ENCODE peak calls at places on chromosomes 13 and 19, in four cellular contexts. S is fibroblast of lung, K is K562, C is mammary epithelial cell. J is an unnamed sample.
A peak's percentile ranks its signal among the peaks of the same experiment; 100 is the strongest.

GRCh38 chr13:110015253-110015652 is 228.9 kb upstream of the IRS2 start:
- DNase-seq in S (peak; percentile 55), K (no peak), C (peak; percentile 56), J (peak; percentile 87)

GRCh38 chr13:105365831-105366230 is 1169.6 kb downstream of the EFNB2 start:
- DNase-seq in S (no peak), K (no peak), C (peak; percentile 17), J (peak; percentile 37)

GRCh38 chr13:32164622-32165268 is 133.2 kb downstream of the FRY start:
- DNase-seq in S (peak; percentile 80), K (peak; percentile 75), C (no peak), J (peak; percentile 40)

GRCh38 chr13:87355451-87355850 is 315.7 kb upstream of the SLITRK5 start:
- DNase-seq in S (no peak), K (no peak), C (no peak), J (peak; percentile 26)

GRCh38 chr19:14772467-14772866 is 5.9 kb downstream of the ADGRE2 start:
- DNase-seq in S (no peak), K (no peak), C (no peak), J (no peak)

GRCh38 chr19:5990289-5990797 is 12.4 kb upstream of the RANBP3 start:
- DNase-seq in S (no peak), K (peak; percentile 68), C (no peak), J (no peak)

GRCh38 chr13:68168448-68168847 is 938.3 kb upstream of the PCDH9 start:
- DNase-seq in S (no peak), K (no peak), C (no peak), J (peak; percentile 25)

GRCh38 chr13:39405107-39405506 is 197.9 kb downstream of the LHFPL6 start:
- DNase-seq in S (peak; percentile 17), K (no peak), C (no peak), J (no peak)

GRCh38 chr13:112892759-112893569 is 76.0 kb upstream of the MCF2L start:
- DNase-seq in S (no peak), K (no peak), C (no peak), J (no peak)

GRCh38 chr19:55462722-55463121 is 1.3 kb upstream of the ISOC2 start:
- DNase-seq in S (no peak), K (no peak), C (no peak), J (no peak)

GRCh38 chr19:55465460-55466245 is 1.1 kb upstream of the C19orf85 start:
- DNase-seq in S (no peak), K (no peak), C (no peak), J (no peak)

GRCh38 chr19:55464669-55465068 is at the start of gene C19orf85:
- DNase-seq in S (no peak), K (no peak), C (no peak), J (no peak)

GRCh38 chr19:55463583-55464031 is 944 bp downstream of the C19orf85 start:
- DNase-seq in S (no peak), K (no peak), C (no peak), J (no peak)

GRCh38 chr19:55464039-55464668 is 397 bp downstream of the C19orf85 start:
- DNase-seq in S (no peak), K (no peak), C (no peak), J (no peak)
- H3K4me3 ChIP-seq in S (no peak overlapping the region), K (no peak overlapping the region), C (no peak overlapping the region), J (no peak overlapping the region)

DNA sequence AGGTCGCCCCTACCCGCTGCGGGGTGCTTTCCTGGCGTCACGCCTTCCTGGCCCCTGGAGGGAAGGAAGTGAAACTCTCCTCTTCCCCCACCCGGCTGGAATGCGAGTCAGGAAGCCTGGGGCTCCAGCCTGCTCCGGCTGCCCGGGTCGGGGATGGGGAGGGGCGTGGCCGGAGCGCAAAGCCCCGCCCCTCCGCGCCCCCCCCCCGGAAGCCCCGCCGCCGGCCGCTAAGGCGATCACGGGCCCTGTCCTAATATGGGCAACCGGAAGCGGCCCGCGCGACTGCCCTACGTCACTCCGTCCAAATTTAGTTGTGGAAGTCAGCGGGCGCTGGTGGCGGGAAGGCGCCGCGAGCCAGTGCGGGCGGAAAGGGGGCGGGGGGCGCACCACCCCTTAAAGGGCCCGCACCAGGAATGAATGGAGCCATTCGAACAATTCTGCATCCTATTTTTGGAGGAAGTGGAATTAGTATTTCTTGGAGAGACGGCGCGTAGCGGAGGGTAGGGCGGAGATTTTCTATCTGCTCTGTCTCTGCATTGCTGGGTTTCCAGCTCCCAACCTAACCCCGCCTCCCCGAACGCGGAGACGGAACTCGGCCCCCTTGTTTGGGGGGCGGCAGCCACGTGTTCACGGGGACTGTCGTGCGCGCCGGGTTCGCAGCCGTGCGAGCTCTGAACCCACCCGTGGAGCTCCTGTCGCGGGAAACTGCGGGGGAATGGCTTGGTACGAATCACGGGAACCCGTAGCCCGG is 1.6 kb downstream of the IER2 start:
- DNase-seq in S (peak; percentile 98), K (peak; percentile 98), C (peak; percentile 95), J (peak; percentile 84)
- TF ChIP-seq CTCF in S (peak; percentile 20), K (no peak), C (no peak), J (peak; percentile 38)

DNA sequence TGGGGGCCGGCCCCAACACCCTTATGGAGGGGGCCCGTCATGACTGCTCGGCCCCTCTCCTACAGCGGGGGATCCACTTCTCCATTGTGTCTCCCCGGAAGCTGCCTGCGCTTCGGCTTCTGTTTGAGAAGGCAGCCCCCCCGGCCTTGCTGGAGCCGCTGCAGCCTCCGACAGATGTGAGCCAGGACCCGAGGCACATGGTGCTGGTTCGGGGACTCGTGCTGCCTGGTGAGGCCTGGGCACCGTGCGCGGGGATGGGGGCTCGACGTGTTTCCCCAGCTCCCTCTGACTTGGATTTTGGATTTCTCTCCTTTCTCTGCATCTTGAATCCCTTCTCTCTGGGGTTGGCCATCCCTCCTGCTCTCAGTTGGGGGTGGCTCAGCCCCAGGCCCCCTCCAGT is 11.6 kb downstream of the MED25 start:
- DNase-seq in S (no peak), K (no peak), C (no peak), J (no peak)
- H3K36me3 ChIP-seq in S (peaks cover 18% of the 10 kb centered on the region), K (peaks cover 79% of the 10 kb centered on the region), C (no peaks in the 10 kb centered on the region), J (peaks cover 28% of the 10 kb centered on the region)

DNA sequence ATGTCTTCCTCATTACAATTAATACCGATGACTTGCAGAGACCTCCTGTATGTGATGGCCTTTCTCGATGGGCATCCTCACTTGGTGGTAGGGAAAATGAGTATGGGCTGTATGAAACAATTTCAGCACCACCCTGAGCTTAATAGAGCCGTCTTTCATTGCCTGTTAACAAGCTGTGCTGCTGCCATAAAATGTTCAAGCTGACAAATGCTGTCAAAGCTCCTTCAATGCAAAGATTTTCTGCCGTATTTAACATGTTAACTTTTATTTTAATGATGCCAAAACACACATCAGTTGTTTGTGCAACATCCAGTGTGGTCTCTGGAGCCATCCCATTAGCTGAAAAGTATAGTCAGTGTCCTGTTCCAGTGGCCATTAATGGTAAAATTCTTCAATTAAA is 110.1 kb downstream of the GPC6 start:
- DNase-seq in S (no peak), K (no peak), C (no peak), J (no peak)
- H3K4me3 ChIP-seq in S (no peak overlapping the region), K (no peak overlapping the region), C (no peak overlapping the region), J (no peak overlapping the region)

DNA sequence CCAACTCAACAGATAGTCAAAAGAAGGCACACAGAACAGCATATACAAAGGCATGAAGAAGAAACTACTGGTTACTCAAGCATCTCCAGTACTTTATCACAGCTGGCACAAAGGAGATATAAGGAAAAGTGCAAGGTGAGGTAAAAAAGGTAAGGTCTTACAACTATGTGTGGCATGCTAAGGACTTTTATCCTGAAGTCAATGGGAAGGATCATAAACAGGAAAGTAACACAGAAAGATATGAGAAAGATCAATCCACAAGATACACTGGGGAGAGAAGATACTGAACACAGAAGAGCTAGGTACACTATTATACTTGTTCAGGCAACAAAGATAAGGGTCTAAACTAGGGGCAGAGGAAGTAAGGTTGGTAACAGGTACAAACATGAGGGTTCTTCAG is 5.9 kb downstream of the KPNA3 start:
- DNase-seq in S (no peak), K (no peak), C (no peak), J (no peak)
- TF ChIP-seq CTCF in S (no peak), K (no peak), C (no peak), J (no peak)

DNA sequence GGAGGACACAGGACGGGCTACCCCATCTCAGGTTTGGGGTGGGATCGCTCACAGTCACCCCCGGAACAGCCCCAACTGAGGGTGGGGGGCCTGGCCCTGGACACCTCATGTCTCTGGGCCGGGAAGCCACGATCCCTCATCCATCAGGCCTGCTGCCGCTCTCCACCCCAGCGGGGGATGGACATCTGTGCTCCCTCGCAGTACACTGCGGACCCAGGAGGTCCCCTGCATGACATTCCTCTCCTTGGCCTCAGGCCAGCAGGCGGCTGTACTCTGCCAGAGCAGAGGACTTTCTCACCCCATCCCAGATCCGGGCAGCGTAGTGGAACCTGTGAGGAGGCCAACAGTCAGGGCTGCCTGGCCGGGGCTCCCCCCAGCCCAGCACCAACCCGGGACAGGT is 15.5 kb downstream of the IRGC start:
- DNase-seq in S (no peak), K (no peak), C (no peak), J (no peak)
- H3K36me3 ChIP-seq in S (peaks cover 23% of the 10 kb centered on the region), K (peaks cover 74% of the 10 kb centered on the region), C (peaks cover 35% of the 10 kb centered on the region), J (peaks cover 13% of the 10 kb centered on the region)

GRCh38 chr19:48332351-48332661 is 7.0 kb downstream of the EMP3 start:
- DNase-seq in S (no peak), K (no peak), C (no peak), J (no peak)
- H3K4me3 ChIP-seq in S (no peak overlapping the region), K (peak overlapping the region; percentile 50), C (no peak overlapping the region), J (peak overlapping the region; percentile 23)

DNA sequence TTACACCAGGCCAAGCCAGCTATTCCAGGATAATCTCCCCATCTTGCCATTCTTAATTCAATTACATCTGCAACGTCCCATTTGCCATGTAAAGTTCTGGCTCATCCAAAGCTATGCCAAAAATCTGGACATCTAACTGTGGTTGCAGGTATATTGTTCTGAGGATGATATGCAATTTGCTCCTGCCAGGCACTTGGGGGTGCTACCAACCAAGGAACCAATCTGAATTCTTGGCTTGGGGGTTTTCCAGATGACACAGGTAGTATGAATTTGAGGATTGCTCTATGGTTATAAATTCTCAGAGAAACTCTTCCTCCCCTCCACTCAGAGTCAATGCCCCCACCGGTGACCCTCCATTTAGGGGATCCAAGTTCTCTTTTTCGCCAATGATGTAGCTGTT is 33.0 kb downstream of the CRYL1 start:
- DNase-seq in S (peak; percentile 43), K (peak; percentile 53), C (peak; percentile 45), J (peak; percentile 46)
- TF ChIP-seq CTCF in S (peak; percentile 69), K (peak; percentile 68), C (peak; percentile 33), J (peak; percentile 58)

GRCh38 chr19:12141405-12141736 is 1.2 kb upstream of the ZNF20 start:
- DNase-seq in S (no peak), K (no peak), C (no peak), J (no peak)
- H3K36me3 ChIP-seq in S (peaks cover 3% of the 10 kb centered on the region), K (peaks cover 3% of the 10 kb centered on the region), C (peaks cover 9% of the 10 kb centered on the region), J (peaks cover 4% of the 10 kb centered on the region)

J was measured in bronchial epithelial cell.